ENCODE peak calls at places on chromosomes 3 and 15, in four cellular contexts. G is HepG2, E is ovary, T is A549. M is an unnamed sample.

GRCh38 chr3:114857281-114857680 is 289.8 kb downstream of the ZBTB20 start:
- DNase-seq in G (no peak), T (no peak), E (no peak), M (no peak)

GRCh38 chr3:52317178-52317577 is 1.1 kb downstream of the DNAH1 start:
- DNase-seq in G (no peak), T (no peak), E (no peak), M (no peak)

GRCh38 chr15:92228830-92229229 is 164.9 kb upstream of the ST8SIA2 start:
- DNase-seq in E (no peak), T (no peak), G (no peak), M (no peak)

GRCh38 chr3:43670635-43671522 is 19.9 kb upstream of the ABHD5 start:
- DNase-seq in T (no peak), G (no peak), E (no peak), M (no peak)

GRCh38 chr15:20106026-20106425 is 435.6 kb downstream of the GOLGA6L6 start:
- DNase-seq in G (no peak), E (peak; percentile 8), T (no peak), M (no peak)

GRCh38 chr3:15440891-15441290 is 13.5 kb downstream of the EAF1 start:
- DNase-seq in E (no peak), T (no peak), G (no peak), M (no peak)

GRCh38 chr15:28912422-28912821 is 26.6 kb downstream of the APBA2 start:
- DNase-seq in G (no peak), T (no peak), E (no peak), M (no peak)

GRCh38 chr3:111861396-111861795 is 2.3 kb downstream of the PHLDB2 start:
- DNase-seq in G (no peak), E (no peak), T (no peak), M (no peak)

GRCh38 chr15:66939451-66940023 is 125.9 kb upstream of the SMAD3 start:
- DNase-seq in T (no peak), G (no peak), E (no peak), M (no peak)

GRCh38 chr15:46266691-46267090 is 631.9 kb downstream of the SQOR start:
- DNase-seq in E (no peak), T (no peak), G (no peak), M (no peak)

GRCh38 chr15:44550256-44550655 is 13.3 kb downstream of the EIF3J start:
- DNase-seq in G (no peak), T (no peak), E (no peak), M (no peak)

GRCh38 chr15:34986326-34987181 is 1.5 kb downstream of the ZNF770 start:
- DNase-seq in G (no peak), E (no peak), T (no peak), M (no peak)

GRCh38 chr3:100825574-100825973 is 116.3 kb downstream of the TFG start:
- DNase-seq in T (no peak), E (no peak), G (no peak), M (no peak)

GRCh38 chr3:150247456-150247855 is 160.6 kb upstream of the TSC22D2 start:
- DNase-seq in T (no peak), E (no peak), G (no peak), M (no peak)

GRCh38 chr3:53775834-53776251 is 70.4 kb downstream of the CHDH start:
- DNase-seq in G (no peak), E (no peak), T (no peak), M (no peak)

GRCh38 chr3:24341668-24342067 is 153.0 kb downstream of the THRB start:
- DNase-seq in T (no peak), E (no peak), G (no peak), M (no peak)

GRCh38 chr15:89400997-89401590 is 66.5 kb upstream of the POLG start:
- DNase-seq in G (no peak), E (no peak), T (no peak), M (no peak)

GRCh38 chr15:61227269-61228024 is 1.7 kb downstream of the RORA start:
- DNase-seq in G (no peak), T (peak; percentile 26), E (no peak), M (no peak)

GRCh38 chr15:29698030-29698701 is 124.1 kb downstream of the TJP1 start:
- DNase-seq in T (peak; percentile 86), E (no peak), G (peak; percentile 61), M (no peak)

DNA sequence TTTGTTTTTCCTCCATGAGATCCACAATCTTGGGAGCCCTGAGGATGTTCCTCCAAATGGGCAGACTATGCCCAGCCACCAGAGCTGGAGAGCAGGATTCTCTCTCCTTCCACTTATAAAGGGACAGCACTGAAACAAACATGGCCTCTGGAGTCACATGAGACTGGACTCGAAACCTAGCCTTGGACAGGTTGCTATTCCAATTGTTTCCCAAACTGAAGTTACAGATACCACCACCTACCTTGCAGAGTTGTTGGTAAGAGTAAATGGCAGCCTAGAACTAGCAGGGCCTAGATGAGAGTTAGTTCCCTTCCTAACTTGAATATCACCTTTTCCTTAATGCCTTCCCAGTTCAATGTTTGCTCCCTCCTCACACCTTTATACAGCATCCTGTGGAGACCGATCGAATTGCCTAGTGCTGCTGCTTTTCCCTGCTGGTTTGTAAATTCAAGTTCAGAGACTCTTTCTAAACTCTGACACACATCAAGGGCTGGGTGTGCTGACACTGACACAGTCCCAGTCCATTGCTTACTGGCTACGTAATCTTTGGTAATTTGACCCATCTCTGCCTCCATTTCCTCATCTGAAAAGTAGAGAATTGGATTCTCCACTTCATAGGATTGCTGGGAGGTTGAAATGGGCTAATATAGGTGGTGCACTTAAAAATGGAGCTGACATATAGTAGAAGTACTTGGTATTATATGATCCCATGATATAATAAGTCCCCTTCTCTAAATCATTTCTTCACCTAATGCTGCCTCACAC is 2.6 kb downstream of the IMP3 start:
- DNase-seq in E (no peak), G (no peak), T (no peak), M (no peak)
- H3K4me3 ChIP-seq in E (no peak overlapping the region), G (no peak overlapping the region), T (peak overlapping the region; percentile 67), M (peak overlapping the region; percentile 9)

DNA sequence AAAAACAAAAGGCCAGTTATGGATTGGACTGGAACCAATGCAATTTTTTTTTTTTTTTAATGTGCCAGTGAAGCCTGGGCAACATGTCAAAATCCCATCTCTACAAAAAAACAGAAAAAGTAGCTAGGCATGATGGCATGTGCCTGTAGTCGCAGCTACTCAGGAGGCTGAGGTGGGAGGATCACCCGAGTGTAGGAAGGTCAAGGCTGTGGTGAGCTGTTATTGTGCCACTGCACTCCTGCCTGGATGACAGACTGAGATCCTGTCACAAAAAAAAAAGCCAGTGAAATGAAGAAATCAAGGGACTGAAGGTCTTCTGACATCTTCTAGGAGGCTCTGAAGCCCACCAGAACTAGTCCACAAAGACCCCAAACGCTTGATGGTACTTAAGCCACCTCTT is 101.2 kb downstream of the IQSEC1 start:
- DNase-seq in G (no peak), E (no peak), T (no peak), M (no peak)
- H3K4me3 ChIP-seq in G (no peak overlapping the region), E (no peak overlapping the region), T (no peak overlapping the region), M (no peak overlapping the region)

GRCh38 chr3:140767536-140767935 is 89.7 kb downstream of the TRIM42 start:
- DNase-seq in T (no peak), G (no peak), E (no peak), M (no peak)
- H3K4me3 ChIP-seq in T (no peak overlapping the region), G (no peak overlapping the region), E (no peak overlapping the region), M (no peak overlapping the region)

GRCh38 chr3:184299488-184300376 is 691 bp downstream of the PSMD2 start:
- DNase-seq in E (no peak), G (no peak), T (no peak), M (no peak)

GRCh38 chr3:184296616-184297015 is 2.4 kb upstream of the PSMD2 start:
- DNase-seq in G (no peak), T (no peak), E (no peak), M (no peak)

GRCh38 chr3:184295771-184296170 is 3.3 kb upstream of the PSMD2 start:
- DNase-seq in E (no peak), T (no peak), G (no peak), M (no peak)

GRCh38 chr3:184298759-184299487 is at the start of gene PSMD2:
- DNase-seq in G (peak; percentile 91), T (peak; percentile 82), E (peak; percentile 98), M (peak; percentile 93)

GRCh38 chr3:184300377-184300717 is 1.3 kb downstream of the PSMD2 start:
- DNase-seq in E (no peak), G (no peak), T (no peak), M (no peak)
- H3K4me3 ChIP-seq in E (no peak overlapping the region), G (peak overlapping the region; percentile 96), T (peak overlapping the region; percentile 83), M (peak overlapping the region; percentile 63)

DNA sequence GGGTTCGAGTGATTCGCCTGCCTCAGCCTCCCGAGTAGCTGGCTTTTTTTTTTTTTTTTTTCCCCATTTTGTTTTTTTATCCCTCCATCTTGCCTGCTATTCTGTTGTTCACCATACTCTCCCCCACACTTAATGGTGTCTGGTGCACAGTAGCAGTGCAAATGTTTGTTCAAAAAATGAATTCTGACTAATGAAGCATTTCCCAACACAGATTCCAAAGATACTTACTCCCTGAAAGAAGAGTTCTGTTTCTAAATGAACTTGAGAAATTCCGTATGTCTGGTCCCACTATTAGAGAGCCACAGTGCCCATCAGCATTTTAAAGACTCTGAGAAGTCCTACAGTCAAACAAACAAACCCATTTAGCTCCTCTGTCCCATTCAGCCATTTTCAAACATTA is 9.5 kb downstream of the EDEM1 start:
- DNase-seq in T (no peak), G (no peak), E (no peak), M (no peak)
- H3K4me3 ChIP-seq in T (no peak overlapping the region), G (no peak overlapping the region), E (no peak overlapping the region), M (peak overlapping the region; percentile 22)

GRCh38 chr15:71660501-71660900 is 149.9 kb upstream of the NR2E3 start:
- DNase-seq in E (no peak), T (no peak), G (no peak), M (no peak)
- H3K4me3 ChIP-seq in E (no peak overlapping the region), T (no peak overlapping the region), G (no peak overlapping the region), M (no peak overlapping the region)

GRCh38 chr3:4491873-4492239 is 1.3 kb upstream of the ITPR1 start:
- DNase-seq in G (no peak), T (no peak), E (no peak), M (no peak)
- H3K4me3 ChIP-seq in G (peak overlapping the region; percentile 93), T (peak overlapping the region; percentile 71), E (peak overlapping the region; percentile 94), M (peak overlapping the region; percentile 84)

GRCh38 chr3:172519241-172519640 is 4.0 kb downstream of the TNFSF10 start:
- DNase-seq in T (no peak), E (no peak), G (no peak), M (no peak)
- H3K4me3 ChIP-seq in T (no peak overlapping the region), E (no peak overlapping the region), G (no peak overlapping the region), M (peak overlapping the region; percentile 36)